ENCODE peak calls at places on chromosomes 5 and 9, in five cellular contexts. One of them, this sample, is unnamed.

GRCh38 chr5:156826150-156826549 is 23.9 kb upstream of the PPP1R2B start:
- DNase-seq in mesenchymal stem cell: no peak
- DNase-seq in IMR-90: no peak
- DNase-seq in H1: no peak
- DNase-seq in neuronal stem cell: no peak
- DNase-seq in this sample: no peak

GRCh38 chr5:35198681-35199080 is 31.6 kb downstream of the PRLR start:
- DNase-seq in neuronal stem cell: no peak
- DNase-seq in mesenchymal stem cell: peak; percentile 83
- DNase-seq in IMR-90: no peak
- DNase-seq in H1: no peak
- DNase-seq in this sample: peak; percentile 54

GRCh38 chr5:117455236-117456233 is 880.9 kb upstream of the SEMA6A start:
- DNase-seq in H1: peak; percentile 43
- DNase-seq in neuronal stem cell: no peak
- DNase-seq in IMR-90: no peak
- DNase-seq in mesenchymal stem cell: no peak
- DNase-seq in this sample: peak; percentile 75

GRCh38 chr5:157665467-157666085 is 5.8 kb upstream of the C5orf52 start:
- DNase-seq in mesenchymal stem cell: peak; percentile 64
- DNase-seq in IMR-90: peak; percentile 89
- DNase-seq in neuronal stem cell: no peak
- DNase-seq in H1: no peak
- DNase-seq in this sample: no peak

GRCh38 chr9:16312962-16313546 is 557.4 kb downstream of the BNC2 start:
- DNase-seq in neuronal stem cell: no peak
- DNase-seq in IMR-90: no peak
- DNase-seq in H1: no peak
- DNase-seq in mesenchymal stem cell: no peak
- DNase-seq in this sample: no peak

GRCh38 chr9:105392531-105392930 is 55.3 kb upstream of the FSD1L start:
- DNase-seq in mesenchymal stem cell: no peak
- DNase-seq in H1: no peak
- DNase-seq in IMR-90: no peak
- DNase-seq in neuronal stem cell: no peak
- DNase-seq in this sample: no peak

GRCh38 chr5:134466241-134467069 is 54.8 kb upstream of the CDKN2AIPNL start:
- DNase-seq in IMR-90: peak; percentile 55
- DNase-seq in mesenchymal stem cell: peak; percentile 95
- DNase-seq in H1: peak; percentile 88
- DNase-seq in neuronal stem cell: peak; percentile 41
- DNase-seq in this sample: peak; percentile 97

GRCh38 chr9:128498911-128499310 is 5.6 kb upstream of the GLE1 start:
- DNase-seq in neuronal stem cell: no peak
- DNase-seq in mesenchymal stem cell: no peak
- DNase-seq in IMR-90: no peak
- DNase-seq in H1: no peak
- DNase-seq in this sample: no peak

GRCh38 chr5:151281001-151281639 is 22.4 kb downstream of the SLC36A3 start:
- DNase-seq in H1: no peak
- DNase-seq in mesenchymal stem cell: no peak
- DNase-seq in neuronal stem cell: no peak
- DNase-seq in IMR-90: no peak
- DNase-seq in this sample: no peak

GRCh38 chr9:131423171-131423581 is 29.3 kb downstream of the PRRC2B start:
- DNase-seq in neuronal stem cell: no peak
- DNase-seq in mesenchymal stem cell: peak; percentile 90
- DNase-seq in IMR-90: peak; percentile 91
- DNase-seq in H1: peak; percentile 53
- DNase-seq in this sample: peak; percentile 96

GRCh38 chr5:173720341-173721258 is 104.2 kb upstream of the BOD1 start:
- DNase-seq in H1: no peak
- DNase-seq in mesenchymal stem cell: no peak
- DNase-seq in neuronal stem cell: no peak
- DNase-seq in IMR-90: no peak
- DNase-seq in this sample: peak; percentile 32

GRCh38 chr9:93126151-93126781 is 7.8 kb downstream of the NINJ1 start:
- DNase-seq in mesenchymal stem cell: no peak
- DNase-seq in neuronal stem cell: no peak
- DNase-seq in H1: no peak
- DNase-seq in IMR-90: no peak
- DNase-seq in this sample: no peak

GRCh38 chr9:112445196-112445595 is 41.4 kb upstream of the KIAA1958 start:
- DNase-seq in IMR-90: no peak
- DNase-seq in H1: no peak
- DNase-seq in mesenchymal stem cell: no peak
- DNase-seq in neuronal stem cell: no peak
- DNase-seq in this sample: no peak

GRCh38 chr9:128026255-128027165 is 40.6 kb downstream of the NAIF1 start:
- DNase-seq in IMR-90: no peak
- DNase-seq in mesenchymal stem cell: peak; percentile 43
- DNase-seq in H1: no peak
- DNase-seq in neuronal stem cell: no peak
- DNase-seq in this sample: peak; percentile 52

GRCh38 chr5:164636456-164636855 is 1131.0 kb downstream of the MAT2B start:
- DNase-seq in mesenchymal stem cell: no peak
- DNase-seq in H1: no peak
- DNase-seq in neuronal stem cell: no peak
- DNase-seq in IMR-90: no peak
- DNase-seq in this sample: no peak

GRCh38 chr5:160556886-160557285 is 135.2 kb downstream of the PTTG1 start:
- DNase-seq in mesenchymal stem cell: no peak
- DNase-seq in H1: no peak
- DNase-seq in neuronal stem cell: no peak
- DNase-seq in IMR-90: peak; percentile 13
- DNase-seq in this sample: no peak

GRCh38 chr5:91434348-91434747 is 51.2 kb upstream of the ARRDC3 start:
- DNase-seq in IMR-90: no peak
- DNase-seq in H1: no peak
- DNase-seq in mesenchymal stem cell: no peak
- DNase-seq in neuronal stem cell: no peak
- DNase-seq in this sample: no peak

GRCh38 chr5:141992349-141992963 is 20.4 kb downstream of the GNPDA1 start:
- DNase-seq in mesenchymal stem cell: peak; percentile 67
- DNase-seq in IMR-90: peak; percentile 62
- DNase-seq in neuronal stem cell: peak; percentile 57
- DNase-seq in H1: no peak
- DNase-seq in this sample: peak; percentile 68

GRCh38 chr5:71586052-71586940 is 844 bp upstream of the MCCC2 start:
- DNase-seq in mesenchymal stem cell: no peak
- DNase-seq in H1: peak; percentile 7
- DNase-seq in neuronal stem cell: no peak
- DNase-seq in IMR-90: peak; percentile 11
- DNase-seq in this sample: no peak

GRCh38 chr5:88686077-88686541 is 196.9 kb downstream of the MEF2C start:
- DNase-seq in neuronal stem cell: no peak
- DNase-seq in H1: no peak
- DNase-seq in mesenchymal stem cell: no peak
- DNase-seq in IMR-90: no peak
- DNase-seq in this sample: no peak

GRCh38 chr5:24389968-24390367 is 254.8 kb downstream of the CDH10 start:
- DNase-seq in H1: no peak
- DNase-seq in mesenchymal stem cell: no peak
- DNase-seq in neuronal stem cell: no peak
- DNase-seq in IMR-90: no peak
- DNase-seq in this sample: no peak

GRCh38 chr5:451587-452458 is 8.8 kb downstream of the EXOC3 start:
- DNase-seq in IMR-90: no peak
- DNase-seq in mesenchymal stem cell: no peak
- DNase-seq in H1: no peak
- DNase-seq in neuronal stem cell: no peak
- DNase-seq in this sample: no peak

GRCh38 chr5:127643607-127644006 is 5.3 kb upstream of the CTXN3 start:
- DNase-seq in neuronal stem cell: no peak
- DNase-seq in H1: no peak
- DNase-seq in mesenchymal stem cell: no peak
- DNase-seq in IMR-90: no peak
- DNase-seq in this sample: no peak

GRCh38 chr9:124215551-124215910 is 42.2 kb upstream of the NEK6 start:
- DNase-seq in neuronal stem cell: no peak
- DNase-seq in IMR-90: no peak
- DNase-seq in mesenchymal stem cell: no peak
- DNase-seq in H1: no peak
- DNase-seq in this sample: no peak

GRCh38 chr5:83711982-83712601 is 8.6 kb downstream of the HAPLN1 start:
- DNase-seq in neuronal stem cell: peak; percentile 40
- DNase-seq in IMR-90: peak; percentile 35
- DNase-seq in mesenchymal stem cell: peak; percentile 57
- DNase-seq in H1: no peak
- DNase-seq in this sample: peak; percentile 51

GRCh38 chr9:132531187-132531586 is 51.2 kb upstream of the BARHL1 start:
- DNase-seq in mesenchymal stem cell: no peak
- DNase-seq in IMR-90: no peak
- DNase-seq in neuronal stem cell: no peak
- DNase-seq in H1: no peak
- DNase-seq in this sample: peak; percentile 40

GRCh38 chr9:12904261-12905000 is 129.6 kb downstream of the LURAP1L start:
- DNase-seq in mesenchymal stem cell: no peak
- DNase-seq in H1: no peak
- DNase-seq in neuronal stem cell: no peak
- DNase-seq in IMR-90: no peak
- DNase-seq in this sample: no peak

DNA sequence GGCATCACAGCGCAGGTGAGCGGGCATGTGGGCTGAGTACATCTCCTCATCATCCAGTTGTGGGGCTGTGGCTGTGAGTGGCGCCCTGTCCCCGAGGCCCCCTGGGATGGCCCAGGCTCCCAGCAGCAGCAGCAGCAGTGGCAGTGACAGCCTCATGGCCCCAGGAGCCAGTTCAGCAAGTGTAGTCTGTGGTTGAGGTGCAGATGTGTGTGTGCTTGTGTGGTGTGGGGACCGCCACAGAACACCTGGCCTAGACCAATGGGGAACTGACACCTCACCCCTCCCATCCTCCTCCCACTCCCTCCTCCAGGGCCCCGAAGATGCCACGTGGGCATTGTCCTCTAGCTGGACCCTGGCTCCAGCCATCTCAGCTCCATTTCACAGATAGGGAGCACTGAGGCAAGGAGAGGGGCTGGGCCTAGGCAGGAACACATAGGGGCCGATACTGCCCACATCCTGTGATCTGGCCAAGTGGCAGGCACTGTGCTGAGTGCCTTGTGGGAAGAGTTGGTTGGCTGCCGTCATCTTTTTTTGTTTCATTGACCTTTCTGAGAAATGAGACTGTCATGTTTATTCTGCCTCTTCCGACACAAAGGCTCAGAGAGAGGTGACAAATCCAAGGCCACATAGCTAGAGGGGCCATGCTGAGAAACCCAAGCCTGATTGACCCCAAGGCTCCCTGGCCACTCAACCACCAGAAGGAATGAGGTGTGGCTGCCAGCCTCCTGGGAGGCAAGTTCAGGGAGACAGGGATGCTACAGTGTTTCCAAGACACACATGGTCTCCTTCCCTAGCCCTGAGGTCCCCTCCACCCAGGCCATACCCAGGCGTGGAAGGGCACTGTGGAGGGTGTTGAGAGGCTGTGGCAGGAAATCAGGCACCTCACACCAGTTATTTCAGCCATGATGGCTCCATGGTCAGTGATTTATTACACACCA is at the start of gene MZB1:
- DNase-seq in H1: no peak
- DNase-seq in mesenchymal stem cell: no peak
- DNase-seq in IMR-90: no peak
- DNase-seq in neuronal stem cell: no peak
- DNase-seq in this sample: no peak
- H3K4me3 ChIP-seq in H1: no peak within 1 kb of the TSS
- H3K4me3 ChIP-seq in mesenchymal stem cell: no peak within 1 kb of the TSS
- H3K4me3 ChIP-seq in IMR-90: no peak within 1 kb of the TSS
- H3K4me3 ChIP-seq in neuronal stem cell: no peak within 1 kb of the TSS
- H3K4me3 ChIP-seq in this sample: no peak within 1 kb of the TSS

DNA sequence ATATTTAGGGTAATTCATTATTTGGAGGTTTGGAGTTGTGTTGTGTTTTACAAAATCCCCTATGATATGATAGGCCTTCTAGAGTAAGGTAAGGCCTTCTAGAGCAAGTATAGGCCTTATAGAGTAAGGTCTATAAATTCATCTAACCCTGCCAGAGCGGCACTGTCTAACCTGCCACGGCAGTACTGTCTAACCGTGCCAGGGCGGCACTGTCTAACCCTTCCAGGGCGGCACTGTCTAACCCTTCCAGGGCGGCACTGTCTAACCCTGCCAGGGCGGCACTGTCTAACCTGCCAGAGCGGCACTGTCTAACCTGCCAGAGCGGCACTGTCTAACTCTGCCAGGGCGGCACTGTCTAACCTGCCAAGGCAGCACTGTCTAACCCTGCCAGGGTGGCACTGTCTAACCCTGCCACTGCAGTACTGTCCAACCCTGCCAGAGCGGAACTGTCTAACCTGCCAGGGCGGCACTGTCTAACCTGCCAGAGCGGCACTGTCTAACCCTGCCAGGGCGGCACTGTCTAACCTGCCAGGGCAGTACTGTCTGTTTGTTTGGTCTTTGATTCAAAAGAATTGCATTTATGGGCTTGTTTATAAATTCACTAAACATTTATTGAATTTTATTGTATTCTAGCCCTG is 9.6 kb downstream of the RNF20 start:
- DNase-seq in neuronal stem cell: no peak
- DNase-seq in mesenchymal stem cell: no peak
- DNase-seq in IMR-90: no peak
- DNase-seq in H1: no peak
- DNase-seq in this sample: no peak
- H2BK15ac ChIP-seq in neuronal stem cell: no peak overlapping the region
- H2BK15ac ChIP-seq in mesenchymal stem cell: no peak overlapping the region
- H2BK15ac ChIP-seq in IMR-90: no peak overlapping the region
- H2BK15ac ChIP-seq in H1: no peak overlapping the region
- H2BK15ac ChIP-seq in this sample: no peak overlapping the region

GRCh38 chr5:32989815-32990214 is 278.7 kb downstream of the NPR3 start:
- DNase-seq in mesenchymal stem cell: no peak
- DNase-seq in IMR-90: no peak
- DNase-seq in neuronal stem cell: no peak
- DNase-seq in H1: no peak
- DNase-seq in this sample: no peak

GRCh38 chr5:32996336-32996735 is 285.2 kb downstream of the NPR3 start:
- DNase-seq in mesenchymal stem cell: no peak
- DNase-seq in H1: no peak
- DNase-seq in neuronal stem cell: no peak
- DNase-seq in IMR-90: no peak
- DNase-seq in this sample: no peak

GRCh38 chr5:32990593-32991415 is 279.7 kb downstream of the NPR3 start:
- DNase-seq in neuronal stem cell: no peak
- DNase-seq in IMR-90: no peak
- DNase-seq in mesenchymal stem cell: no peak
- DNase-seq in H1: no peak
- DNase-seq in this sample: no peak

DNA sequence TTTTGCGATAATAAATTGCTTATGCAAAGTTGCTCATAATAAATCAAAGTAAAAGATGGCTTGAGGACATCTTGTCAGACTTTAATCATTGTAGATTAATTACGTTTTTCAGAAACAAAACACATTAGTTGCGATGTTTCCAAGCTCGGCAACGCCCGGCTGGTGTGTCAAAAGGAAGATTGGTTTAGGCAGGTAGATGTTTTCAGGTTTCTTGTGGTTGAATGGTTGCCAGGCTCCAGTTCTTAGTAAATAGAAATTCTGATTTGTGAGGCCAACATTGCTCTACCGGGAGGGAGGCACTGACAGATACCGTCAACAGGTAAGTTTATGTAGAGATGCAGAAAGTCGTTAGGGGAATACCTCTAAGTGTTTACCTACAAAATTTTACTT is 280.3 kb downstream of the NPR3 start:
- DNase-seq in neuronal stem cell: no peak
- DNase-seq in IMR-90: no peak
- DNase-seq in H1: no peak
- DNase-seq in mesenchymal stem cell: no peak
- DNase-seq in this sample: no peak
- H3K4me3 ChIP-seq in neuronal stem cell: no peak overlapping the region
- H3K4me3 ChIP-seq in IMR-90: no peak overlapping the region
- H3K4me3 ChIP-seq in H1: no peak overlapping the region
- H3K4me3 ChIP-seq in mesenchymal stem cell: no peak overlapping the region
- H3K4me3 ChIP-seq in this sample: no peak overlapping the region

GRCh38 chr5:108561416-108562204 is 179.7 kb upstream of the FBXL17 start:
- DNase-seq in IMR-90: peak; percentile 30
- DNase-seq in neuronal stem cell: no peak
- DNase-seq in H1: no peak
- DNase-seq in mesenchymal stem cell: peak; percentile 28
- DNase-seq in this sample: no peak
- H2BK15ac ChIP-seq in IMR-90: peak overlapping the region; percentile 90
- H2BK15ac ChIP-seq in neuronal stem cell: no peak overlapping the region
- H2BK15ac ChIP-seq in H1: no peak overlapping the region
- H2BK15ac ChIP-seq in mesenchymal stem cell: no peak overlapping the region
- H2BK15ac ChIP-seq in this sample: no peak overlapping the region

This sample was measured in mesendoderm.